ENCODE peak calls at places on chromosome 2, in six cellular contexts. One of them, this sample, is unnamed.

GRCh38 chr2:26002617-26003310 is 20.5 kb upstream of the KIF3C start:
- DNase-seq in endothelial cell of umbilical vein: no peak
- DNase-seq in A549: no peak
- DNase-seq in K562: no peak
- DNase-seq in H1: no peak
- DNase-seq in HepG2: no peak
- DNase-seq in this sample: no peak

GRCh38 chr2:118130385-118130784 is 42.1 kb downstream of the INSIG2 start:
- DNase-seq in K562: no peak
- DNase-seq in endothelial cell of umbilical vein: no peak
- DNase-seq in HepG2: no peak
- DNase-seq in H1: no peak
- DNase-seq in A549: no peak
- DNase-seq in this sample: no peak

GRCh38 chr2:113200736-113201490 is 27.1 kb downstream of the PSD4 start:
- DNase-seq in K562: no peak
- DNase-seq in H1: no peak
- DNase-seq in HepG2: no peak
- DNase-seq in A549: peak
- DNase-seq in endothelial cell of umbilical vein: no peak
- DNase-seq in this sample: no peak

GRCh38 chr2:17539596-17539992 is 902 bp upstream of the VSNL1 start:
- DNase-seq in endothelial cell of umbilical vein: no peak
- DNase-seq in A549: no peak
- DNase-seq in HepG2: peak
- DNase-seq in H1: peak
- DNase-seq in K562: no peak
- DNase-seq in this sample: peak

GRCh38 chr2:98847853-98848252 is 88.2 kb downstream of the CRACDL start:
- DNase-seq in endothelial cell of umbilical vein: no peak
- DNase-seq in K562: no peak
- DNase-seq in HepG2: no peak
- DNase-seq in H1: no peak
- DNase-seq in A549: no peak
- DNase-seq in this sample: no peak

GRCh38 chr2:69518836-69519235 is 81.6 kb upstream of the NFU1 start:
- DNase-seq in HepG2: no peak
- DNase-seq in H1: peak
- DNase-seq in endothelial cell of umbilical vein: no peak
- DNase-seq in A549: no peak
- DNase-seq in K562: peak
- DNase-seq in this sample: peak

GRCh38 chr2:36889782-36890181 is 76.6 kb downstream of the STRN start:
- DNase-seq in H1: no peak
- DNase-seq in K562: peak
- DNase-seq in A549: peak
- DNase-seq in endothelial cell of umbilical vein: peak
- DNase-seq in HepG2: peak
- DNase-seq in this sample: no peak

GRCh38 chr2:127308586-127309138 is 14.7 kb upstream of the ERCC3 start:
- DNase-seq in K562: no peak
- DNase-seq in HepG2: no peak
- DNase-seq in endothelial cell of umbilical vein: no peak
- DNase-seq in H1: no peak
- DNase-seq in A549: no peak
- DNase-seq in this sample: no peak

GRCh38 chr2:95331606-95332005 is 34.5 kb downstream of the KCNIP3 start:
- DNase-seq in A549: no peak
- DNase-seq in H1: no peak
- DNase-seq in endothelial cell of umbilical vein: no peak
- DNase-seq in HepG2: no peak
- DNase-seq in K562: no peak
- DNase-seq in this sample: no peak

GRCh38 chr2:237577458-237577857 is 11.1 kb downstream of the PRLH start:
- DNase-seq in K562: no peak
- DNase-seq in H1: no peak
- DNase-seq in endothelial cell of umbilical vein: no peak
- DNase-seq in A549: no peak
- DNase-seq in HepG2: no peak
- DNase-seq in this sample: no peak

GRCh38 chr2:159015823-159016222 is 47.4 kb downstream of the TANC1 start:
- DNase-seq in A549: no peak
- DNase-seq in H1: no peak
- DNase-seq in endothelial cell of umbilical vein: no peak
- DNase-seq in HepG2: no peak
- DNase-seq in K562: no peak
- DNase-seq in this sample: no peak

GRCh38 chr2:208496129-208496528 is 89.5 kb downstream of the PTH2R start:
- DNase-seq in K562: no peak
- DNase-seq in endothelial cell of umbilical vein: no peak
- DNase-seq in HepG2: no peak
- DNase-seq in A549: no peak
- DNase-seq in H1: no peak
- DNase-seq in this sample: no peak

GRCh38 chr2:112927745-112928144 is 16.8 kb downstream of the IL37 start:
- DNase-seq in A549: no peak
- DNase-seq in endothelial cell of umbilical vein: no peak
- DNase-seq in HepG2: no peak
- DNase-seq in K562: no peak
- DNase-seq in H1: no peak
- DNase-seq in this sample: no peak

GRCh38 chr2:188869560-188869959 is 104.6 kb upstream of the COL3A1 start:
- DNase-seq in A549: no peak
- DNase-seq in HepG2: no peak
- DNase-seq in H1: no peak
- DNase-seq in endothelial cell of umbilical vein: no peak
- DNase-seq in K562: no peak
- DNase-seq in this sample: no peak

GRCh38 chr2:24054366-24055010 is 4.9 kb downstream of the FKBP1B start:
- DNase-seq in H1: no peak
- DNase-seq in endothelial cell of umbilical vein: no peak
- DNase-seq in K562: no peak
- DNase-seq in HepG2: no peak
- DNase-seq in A549: no peak
- DNase-seq in this sample: no peak

GRCh38 chr2:157856157-157856455 is 20.0 kb downstream of the ACVR1 start:
- DNase-seq in HepG2: no peak
- DNase-seq in K562: no peak
- DNase-seq in A549: no peak
- DNase-seq in endothelial cell of umbilical vein: no peak
- DNase-seq in H1: no peak
- DNase-seq in this sample: no peak

GRCh38 chr2:113806217-113806913 is 49.9 kb upstream of the SLC35F5 start:
- DNase-seq in H1: no peak
- DNase-seq in K562: no peak
- DNase-seq in HepG2: no peak
- DNase-seq in endothelial cell of umbilical vein: no peak
- DNase-seq in A549: peak
- DNase-seq in this sample: no peak

GRCh38 chr2:162912787-162913186 is 74.2 kb upstream of the KCNH7 start:
- DNase-seq in A549: no peak
- DNase-seq in endothelial cell of umbilical vein: no peak
- DNase-seq in K562: no peak
- DNase-seq in HepG2: no peak
- DNase-seq in H1: no peak
- DNase-seq in this sample: no peak

GRCh38 chr2:30026091-30027055 is 105.0 kb upstream of the ALK start:
- DNase-seq in HepG2: peak
- DNase-seq in A549: peak
- DNase-seq in H1: peak
- DNase-seq in endothelial cell of umbilical vein: no peak
- DNase-seq in K562: peak
- DNase-seq in this sample: peak

GRCh38 chr2:99067871-99068270 is 73.6 kb upstream of the C2orf15 start:
- DNase-seq in H1: no peak
- DNase-seq in HepG2: no peak
- DNase-seq in A549: no peak
- DNase-seq in endothelial cell of umbilical vein: peak
- DNase-seq in K562: no peak
- DNase-seq in this sample: no peak

GRCh38 chr2:230234845-230235244 is 9.3 kb downstream of the SP140 start:
- DNase-seq in HepG2: no peak
- DNase-seq in A549: no peak
- DNase-seq in H1: no peak
- DNase-seq in K562: no peak
- DNase-seq in endothelial cell of umbilical vein: no peak
- DNase-seq in this sample: no peak

GRCh38 chr2:241900251-241901017 is 30.9 kb downstream of the RTP5 start:
- DNase-seq in HepG2: no peak
- DNase-seq in K562: no peak
- DNase-seq in A549: no peak
- DNase-seq in H1: peak
- DNase-seq in endothelial cell of umbilical vein: no peak
- DNase-seq in this sample: no peak

GRCh38 chr2:201406077-201406662 is 45.1 kb downstream of the TRAK2 start:
- DNase-seq in HepG2: peak
- DNase-seq in A549: no peak
- DNase-seq in endothelial cell of umbilical vein: peak
- DNase-seq in K562: peak
- DNase-seq in H1: no peak
- DNase-seq in this sample: no peak

GRCh38 chr2:121309323-121309722 is 24.3 kb upstream of the TFCP2L1 start:
- DNase-seq in A549: no peak
- DNase-seq in H1: no peak
- DNase-seq in HepG2: no peak
- DNase-seq in K562: no peak
- DNase-seq in endothelial cell of umbilical vein: no peak
- DNase-seq in this sample: no peak

GRCh38 chr2:121307048-121307447 is 22.0 kb upstream of the TFCP2L1 start:
- DNase-seq in K562: no peak
- DNase-seq in H1: no peak
- DNase-seq in HepG2: no peak
- DNase-seq in A549: no peak
- DNase-seq in endothelial cell of umbilical vein: no peak
- DNase-seq in this sample: no peak

DNA sequence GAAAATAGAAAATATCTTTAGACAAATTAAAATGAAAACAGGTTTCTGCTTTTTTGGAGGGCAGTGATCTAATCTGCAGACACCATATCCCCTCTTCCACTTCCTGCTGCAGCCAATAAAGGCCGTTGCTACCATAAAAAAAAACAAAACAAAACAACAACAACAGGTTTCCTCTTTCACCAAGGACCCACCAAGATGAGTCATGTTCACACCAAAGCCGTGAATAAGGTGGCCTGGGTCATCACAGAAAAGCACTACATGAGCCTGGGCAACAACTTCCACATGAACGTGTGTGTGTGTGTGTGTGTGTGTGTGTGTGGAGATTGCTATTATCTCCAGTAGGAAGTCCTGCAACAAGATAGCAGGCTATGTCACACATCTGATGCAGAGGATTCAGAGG is 24.8 kb upstream of the TFCP2L1 start:
- DNase-seq in H1: no peak
- DNase-seq in K562: no peak
- DNase-seq in endothelial cell of umbilical vein: peak
- DNase-seq in HepG2: no peak
- DNase-seq in A549: peak
- DNase-seq in this sample: no peak
- TF ChIP-seq JUN in H1: no peak
- TF ChIP-seq JUN in K562: no peak
- TF ChIP-seq JUN in endothelial cell of umbilical vein: no peak
- TF ChIP-seq JUN in HepG2: no peak
- TF ChIP-seq JUN in A549: no peak
- TF ChIP-seq JUN in this sample: no peak

GRCh38 chr2:133489146-133489545 is 79.1 kb downstream of the NCKAP5 start:
- DNase-seq in HepG2: no peak
- DNase-seq in endothelial cell of umbilical vein: no peak
- DNase-seq in A549: no peak
- DNase-seq in K562: no peak
- DNase-seq in H1: no peak
- DNase-seq in this sample: no peak
- TF ChIP-seq MAX in HepG2: no peak
- TF ChIP-seq MAX in endothelial cell of umbilical vein: no peak
- TF ChIP-seq MAX in A549: no peak
- TF ChIP-seq MAX in K562: no peak
- TF ChIP-seq MAX in H1: no peak
- TF ChIP-seq MAX in this sample: no peak

GRCh38 chr2:169743549-169743948 is 9.9 kb downstream of the KLHL23 start:
- DNase-seq in HepG2: no peak
- DNase-seq in A549: no peak
- DNase-seq in H1: no peak
- DNase-seq in K562: no peak
- DNase-seq in endothelial cell of umbilical vein: no peak
- DNase-seq in this sample: no peak
- TF ChIP-seq JUN in HepG2: no peak
- TF ChIP-seq JUN in A549: no peak
- TF ChIP-seq JUN in H1: no peak
- TF ChIP-seq JUN in K562: no peak
- TF ChIP-seq JUN in endothelial cell of umbilical vein: no peak
- TF ChIP-seq JUN in this sample: no peak

DNA sequence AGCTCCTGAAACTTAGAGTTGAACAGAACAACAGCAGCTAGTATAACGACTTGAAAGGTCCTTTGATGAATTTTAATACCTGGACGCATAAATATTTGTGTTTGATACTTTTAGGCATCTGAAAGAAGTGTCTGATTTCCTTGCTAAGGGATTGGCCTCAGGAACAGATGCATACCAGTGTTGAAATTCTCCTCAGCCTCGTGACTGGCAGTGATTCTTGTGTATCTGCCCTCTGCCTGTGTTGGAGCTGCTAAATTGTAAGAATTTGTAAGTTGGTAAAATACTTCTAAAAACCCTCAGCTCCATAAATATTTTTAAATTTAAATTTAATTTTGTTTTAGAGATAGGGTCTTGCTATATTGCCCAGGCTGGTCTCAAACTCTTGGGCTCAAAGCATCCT is 22.4 kb upstream of the SCYGR1 start:
- DNase-seq in H1: no peak
- DNase-seq in K562: no peak
- DNase-seq in A549: no peak
- DNase-seq in endothelial cell of umbilical vein: no peak
- DNase-seq in HepG2: no peak
- DNase-seq in this sample: no peak
- TF ChIP-seq MAX in H1: no peak
- TF ChIP-seq MAX in K562: no peak
- TF ChIP-seq MAX in A549: no peak
- TF ChIP-seq MAX in endothelial cell of umbilical vein: no peak
- TF ChIP-seq MAX in HepG2: no peak
- TF ChIP-seq MAX in this sample: no peak

DNA sequence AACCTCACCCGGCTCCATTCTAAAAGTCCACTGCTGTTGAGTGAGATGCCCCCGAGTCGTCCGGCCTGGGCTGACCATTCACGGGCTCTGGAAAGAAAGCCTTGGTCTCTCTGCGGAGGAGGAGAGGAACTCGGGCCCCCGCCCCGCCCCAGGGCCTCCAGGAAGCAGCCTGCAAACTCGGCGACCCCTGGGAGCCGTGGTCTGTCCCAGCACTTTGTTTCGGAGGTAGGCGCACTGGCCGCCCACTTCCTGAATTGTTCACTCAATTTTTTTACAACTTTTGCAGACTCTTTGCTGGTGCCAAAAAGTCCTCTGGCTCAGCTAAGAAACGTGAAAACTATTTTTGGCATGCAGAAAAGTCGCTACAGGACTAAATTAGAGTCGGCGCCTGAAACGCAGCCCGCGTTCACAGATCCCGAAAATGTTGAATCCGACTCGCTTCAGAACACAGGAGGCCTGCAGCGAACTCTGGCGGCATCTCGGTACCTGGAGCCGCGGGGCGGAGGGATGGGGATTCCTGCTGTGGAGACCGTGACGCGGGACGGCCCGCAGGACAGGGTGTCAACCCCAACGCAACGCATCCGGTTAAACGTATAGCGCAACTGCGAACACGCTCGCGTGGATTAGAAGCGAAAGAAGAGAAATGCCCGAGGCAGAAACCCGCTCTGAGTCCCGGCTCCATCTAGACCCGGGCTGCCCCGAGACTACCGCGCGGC is 1.5 kb downstream of the PXDN start:
- DNase-seq in K562: no peak
- DNase-seq in A549: peak
- DNase-seq in HepG2: no peak
- DNase-seq in endothelial cell of umbilical vein: peak
- DNase-seq in H1: peak
- DNase-seq in this sample: peak
- TF ChIP-seq JUN in K562: no peak
- TF ChIP-seq JUN in A549: no peak
- TF ChIP-seq JUN in HepG2: no peak
- TF ChIP-seq JUN in endothelial cell of umbilical vein: no peak
- TF ChIP-seq JUN in H1: no peak
- TF ChIP-seq JUN in this sample: no peak